ENCODE peak calls at places on chromosomes 16 and 17, in nine cellular contexts. L is GM20000; G is activated gamma-delta T cell treated with Interleukin-2 at 50 U/mL for 16 hours; K is small intestine; O is WTC11; C is uterus; R is AG10803; P is CD8-positive, alpha-beta T cell; Q is NCI-H82. B is an unnamed sample.

GRCh38 chr17:48492401-48493298 is 38.2 kb downstream of the HOXB1 start:
- DNase-seq in Q (peak; percentile 18), O (peak; percentile 69), K (peak; percentile 39), R (peak; percentile 68), G (peak; percentile 60), C (peak; percentile 76), P (peak; percentile 60), L (peak; percentile 84), B (peak; percentile 91)

GRCh38 chr16:6828690-6829089 is 504.0 kb upstream of the RBFOX1 start:
- DNase-seq in C (no peak), Q (no peak), R (no peak), G (no peak), O (no peak), L (no peak), P (no peak), K (no peak), B (no peak)

GRCh38 chr17:48375356-48375755 is 54.7 kb downstream of the SKAP1 start:
- DNase-seq in C (no peak), O (no peak), L (no peak), P (no peak), R (peak; percentile 79), G (no peak), Q (no peak), K (no peak), B (no peak)

GRCh38 chr16:2337431-2338296 is 2.9 kb downstream of the ABCA3 start:
- DNase-seq in L (no peak), C (no peak), Q (no peak), O (no peak), R (no peak), K (no peak), G (no peak), P (no peak), B (no peak)

GRCh38 chr17:38825762-38826247 is 684 bp upstream of the CWC25 start:
- DNase-seq in K (no peak), P (no peak), R (no peak), Q (peak; percentile 47), L (no peak), G (no peak), C (no peak), O (no peak), B (no peak)

GRCh38 chr17:42058018-42058417 is 7.6 kb upstream of the C17orf113 start:
- DNase-seq in L (no peak), R (no peak), G (no peak), K (no peak), P (no peak), C (no peak), O (no peak), Q (peak; percentile 57), B (no peak)

GRCh38 chr17:41919165-41919817 is 540 bp upstream of the ACLY start:
- DNase-seq in K (peak; percentile 61), O (peak; percentile 67), L (no peak), Q (peak; percentile 100), C (no peak), R (no peak), P (peak; percentile 4), G (no peak), B (peak; percentile 95)

GRCh38 chr16:56451753-56452689 is 667 bp downstream of the OGFOD1 start:
- DNase-seq in Q (peak; percentile 75), K (peak; percentile 62), G (no peak), P (no peak), C (no peak), L (peak; percentile 50), O (no peak), R (peak; percentile 55), B (peak; percentile 63)

GRCh38 chr17:32350662-32351418 is 883 bp downstream of the ZNF207 start:
- DNase-seq in R (peak; percentile 78), P (no peak), K (peak; percentile 73), L (peak; percentile 49), C (no peak), G (peak; percentile 32), Q (peak; percentile 76), O (no peak), B (no peak)

GRCh38 chr16:30875881-30876791 is 17.7 kb downstream of the BCL7C start:
- DNase-seq in R (peak; percentile 19), Q (peak; percentile 31), C (no peak), L (peak; percentile 72), G (peak; percentile 6), O (no peak), P (no peak), K (peak; percentile 83), B (no peak)

GRCh38 chr17:43608313-43608712 is 53.4 kb downstream of the MEOX1 start:
- DNase-seq in G (no peak), K (no peak), C (no peak), L (no peak), P (no peak), Q (no peak), O (no peak), R (peak; percentile 16), B (no peak)

GRCh38 chr17:37239690-37240344 is 136.0 kb upstream of the C17orf78 start:
- DNase-seq in C (no peak), L (peak; percentile 32), G (no peak), R (peak; percentile 54), P (no peak), K (peak; percentile 23), Q (no peak), O (no peak), B (no peak)

GRCh38 chr16:2523801-2524231 is 3.6 kb downstream of the AMDHD2 start:
- DNase-seq in R (no peak), G (no peak), K (peak; percentile 82), O (no peak), L (no peak), P (no peak), Q (no peak), C (no peak), B (no peak)

GRCh38 chr16:84990782-84991181 is 20.6 kb downstream of the ZDHHC7 start:
- DNase-seq in L (no peak), R (no peak), K (no peak), O (no peak), Q (no peak), G (no peak), P (no peak), C (no peak), B (no peak)

GRCh38 chr16:11316331-11317015 is 28.8 kb upstream of the RMI2 start:
- DNase-seq in G (no peak), K (no peak), P (no peak), R (no peak), C (no peak), L (no peak), O (peak; percentile 71), Q (no peak), B (peak; percentile 92)

GRCh38 chr17:1713878-1714487 is 3.8 kb upstream of the TLCD2 start:
- DNase-seq in P (no peak), K (peak; percentile 82), Q (peak; percentile 91), G (no peak), O (peak; percentile 78), L (no peak), R (peak; percentile 50), C (peak; percentile 51), B (peak; percentile 94)

GRCh38 chr17:45771473-45771959 is 12.6 kb upstream of the CRHR1 start:
- DNase-seq in P (no peak), L (no peak), K (no peak), C (no peak), O (no peak), R (no peak), G (no peak), Q (peak; percentile 96), B (peak; percentile 87)

GRCh38 chr17:41733348-41734138 is 900 bp downstream of the HAP1 start:
- DNase-seq in P (no peak), Q (peak; percentile 35), K (no peak), L (no peak), C (no peak), G (no peak), R (no peak), O (no peak), B (no peak)

GRCh38 chr17:66255112-66255511 is 25.9 kb upstream of the APOH start:
- DNase-seq in O (no peak), G (peak; percentile 37), Q (peak; percentile 81), K (peak; percentile 84), L (peak; percentile 42), C (no peak), P (peak; percentile 13), R (peak; percentile 78), B (no peak)

GRCh38 chr17:35519442-35519841 is 18.0 kb downstream of the SLFN12L start:
- DNase-seq in Q (no peak), K (peak; percentile 80), L (no peak), O (no peak), C (no peak), G (no peak), R (no peak), P (no peak), B (no peak)

GRCh38 chr16:66508261-66508913 is 41.5 kb downstream of the TK2 start:
- DNase-seq in Q (no peak), K (no peak), L (no peak), O (no peak), R (no peak), G (no peak), C (peak; percentile 1), P (no peak), B (no peak)

GRCh38 chr16:68265078-68265925 is 976 bp downstream of the SLC7A6 start:
- DNase-seq in G (no peak), L (peak; percentile 59), O (peak; percentile 25), K (peak; percentile 87), P (no peak), Q (peak; percentile 46), R (peak; percentile 89), C (peak; percentile 57), B (peak; percentile 77)

B was measured in endodermal cell.